ENCODE peak calls at places on chromosomes 6 and 20, in ten cellular contexts. H, A, F, R, J, M, U, I, K and B are unnamed samples.
A peak's percentile ranks its signal among the peaks of the same experiment; 100 is the strongest.

GRCh38 chr6:170177383-170178265 is 113.3 kb downstream of the DLL1 start:
- DNase-seq in H (no peak), A (peak; percentile 33), M (no peak), J (no peak), R (peak; percentile 35), U (no peak), F (no peak), K (no peak), I (no peak), B (peak; percentile 19)

GRCh38 chr6:73586416-73586974 is 65.7 kb upstream of the EEF1A1 start:
- DNase-seq in I (no peak), F (no peak), U (no peak), M (no peak), J (no peak), A (peak; percentile 5), R (no peak), H (no peak), K (no peak), B (no peak)

GRCh38 chr20:47020231-47020630 is 125.6 kb downstream of the EYA2 start:
- DNase-seq in A (no peak), K (no peak), J (no peak), U (no peak), F (no peak), I (no peak), H (no peak), R (no peak), M (no peak), B (no peak)

GRCh38 chr6:144220031-144220790 is 64.9 kb upstream of the UTRN start:
- DNase-seq in K (no peak), H (no peak), U (no peak), J (no peak), I (no peak), F (no peak), A (no peak), R (no peak), M (no peak), B (no peak)

GRCh38 chr6:113994934-113995342 is 24.0 kb upstream of the HDAC2 start:
- DNase-seq in F (no peak), I (no peak), J (peak; percentile 27), M (no peak), R (no peak), A (peak; percentile 38), H (no peak), K (no peak), U (peak; percentile 88), B (peak; percentile 25)

GRCh38 chr20:34626978-34627377 is 49.9 kb downstream of the PIGU start:
- DNase-seq in H (no peak), U (no peak), M (no peak), A (no peak), I (no peak), R (no peak), J (no peak), F (no peak), K (no peak), B (no peak)

GRCh38 chr20:23145281-23145700 is 59.2 kb upstream of the CD93 start:
- DNase-seq in K (no peak), J (no peak), M (no peak), U (no peak), R (no peak), I (peak; percentile 88), F (no peak), A (no peak), H (no peak), B (no peak)

GRCh38 chr6:31485063-31485462 is 12.9 kb upstream of the MICB start:
- DNase-seq in I (no peak), H (no peak), R (no peak), J (no peak), M (no peak), K (no peak), A (no peak), U (no peak), F (no peak), B (no peak)

GRCh38 chr20:7728373-7728772 is 211.9 kb downstream of the HAO1 start:
- DNase-seq in J (no peak), K (no peak), A (no peak), U (no peak), F (no peak), R (no peak), H (no peak), M (no peak), I (no peak), B (no peak)

GRCh38 chr6:55841341-55841740 is 34.0 kb downstream of the BMP5 start:
- DNase-seq in M (no peak), I (no peak), H (no peak), U (no peak), A (no peak), R (no peak), F (no peak), J (no peak), K (no peak), B (no peak)

GRCh38 chr20:20463933-20464374 is 96.0 kb downstream of the INSM1 start:
- DNase-seq in M (no peak), A (no peak), R (no peak), F (no peak), H (peak; percentile 50), J (no peak), U (no peak), K (no peak), I (no peak), B (no peak)

GRCh38 chr6:4599924-4600323 is 176.3 kb upstream of the CDYL start:
- DNase-seq in M (no peak), J (no peak), A (no peak), F (no peak), H (no peak), I (no peak), R (no peak), K (no peak), U (peak; percentile 26), B (no peak)

GRCh38 chr20:61524956-61525666 is 273.1 kb downstream of the CDH4 start:
- DNase-seq in K (no peak), I (peak; percentile 44), M (no peak), R (no peak), J (peak; percentile 3), U (no peak), F (no peak), A (no peak), H (no peak), B (no peak)

GRCh38 chr6:154852700-154853099 is 119.5 kb downstream of the SCAF8 start:
- DNase-seq in K (no peak), R (no peak), I (no peak), M (no peak), A (no peak), H (no peak), U (no peak), F (no peak), J (no peak), B (no peak)

GRCh38 chr6:18207438-18207837 is 52.2 kb downstream of the KDM1B start:
- DNase-seq in M (no peak), J (peak; percentile 23), I (no peak), A (no peak), U (no peak), K (no peak), F (no peak), R (no peak), H (no peak), B (no peak)

GRCh38 chr6:33895296-33895695 is 91.5 kb upstream of the MLN start:
- DNase-seq in A (peak; percentile 17), U (no peak), K (no peak), M (peak; percentile 9), J (no peak), F (no peak), H (no peak), I (no peak), R (no peak), B (no peak)

GRCh38 chr6:19929312-19929711 is 92.1 kb downstream of the ID4 start:
- DNase-seq in H (no peak), A (no peak), K (no peak), R (no peak), U (no peak), I (no peak), J (no peak), F (no peak), M (no peak), B (no peak)

GRCh38 chr6:32317532-32317931 is 54.2 kb downstream of the TSBP1 start:
- DNase-seq in U (no peak), A (no peak), J (no peak), H (no peak), R (no peak), F (no peak), M (no peak), K (no peak), I (no peak), B (no peak)

GRCh38 chr6:107080036-107080435 is 35.3 kb downstream of the BEND3 start:
- DNase-seq in A (no peak), H (no peak), K (no peak), I (no peak), J (peak; percentile 14), F (no peak), R (no peak), M (no peak), U (no peak), B (no peak)

GRCh38 chr6:157859775-157860504 is 36.9 kb downstream of the SNX9 start:
- DNase-seq in R (no peak), K (no peak), U (no peak), I (no peak), M (no peak), F (no peak), A (no peak), H (no peak), J (no peak), B (no peak)

GRCh38 chr6:79868098-79868722 is 79.1 kb downstream of the ELOVL4 start:
- DNase-seq in F (no peak), J (peak; percentile 85), R (no peak), A (peak; percentile 56), K (no peak), H (no peak), M (no peak), U (no peak), I (no peak), B (peak; percentile 51)

GRCh38 chr20:57672164-57672563 is 37.7 kb downstream of the PMEPA1 start:
- DNase-seq in M (no peak), I (peak; percentile 85), R (no peak), J (no peak), F (no peak), A (no peak), H (peak; percentile 20), U (no peak), K (no peak), B (no peak)

GRCh38 chr6:118744261-118744941 is 93.0 kb upstream of the CEP85L start:
- DNase-seq in H (no peak), F (no peak), M (no peak), J (no peak), I (no peak), U (no peak), A (no peak), R (no peak), K (no peak), B (no peak)

GRCh38 chr6:92635553-92636153 is 783.7 kb downstream of the EPHA7 start:
- DNase-seq in I (no peak), K (no peak), A (no peak), R (no peak), J (no peak), F (no peak), U (no peak), M (no peak), H (no peak), B (no peak)

GRCh38 chr6:105882071-105882803 is 203.9 kb upstream of the PRDM1 start:
- DNase-seq in M (no peak), R (no peak), A (no peak), I (no peak), H (no peak), U (no peak), F (no peak), K (no peak), J (no peak), B (no peak)

GRCh38 chr6:156809034-156809433 is 31.9 kb downstream of the ARID1B start:
- DNase-seq in M (no peak), I (no peak), U (no peak), K (no peak), H (peak; percentile 61), J (no peak), A (no peak), F (no peak), R (no peak), B (no peak)

GRCh38 chr6:168184701-168185100 is 105.7 kb upstream of the FRMD1 start:
- DNase-seq in I (no peak), H (no peak), R (no peak), J (no peak), K (no peak), F (no peak), A (no peak), U (no peak), M (no peak), B (no peak)

GRCh38 chr6:20604159-20604558 is 69.9 kb downstream of the CDKAL1 start:
- DNase-seq in H (no peak), K (no peak), U (no peak), R (no peak), I (no peak), J (peak; percentile 37), M (no peak), F (no peak), A (no peak), B (no peak)